ENCODE peak calls at places on chromosome 19, in ten cellular contexts. One of them, this sample, is unnamed.
A peak's percentile ranks its signal among the peaks of the same experiment; 100 is the strongest.

GRCh38 chr19:17541184-17541759 is 14.2 kb upstream of the COLGALT1 start:
- DNase-seq in endothelial cell of umbilical vein: no peak
- DNase-seq in heart right ventricle: no peak
- DNase-seq in CD8-positive, alpha-beta T cell: no peak
- DNase-seq in prostate gland: no peak
- DNase-seq in CD4-positive, alpha-beta T cell: no peak
- DNase-seq in tibial nerve: no peak
- DNase-seq in adrenal gland: no peak
- DNase-seq in heart left ventricle: no peak
- DNase-seq in neuronal stem cell: no peak
- DNase-seq in this sample: no peak

GRCh38 chr19:44974809-44975347 is 19.7 kb downstream of the CLPTM1 start:
- DNase-seq in endothelial cell of umbilical vein: no peak
- DNase-seq in heart right ventricle: no peak
- DNase-seq in CD8-positive, alpha-beta T cell: no peak
- DNase-seq in prostate gland: no peak
- DNase-seq in CD4-positive, alpha-beta T cell: no peak
- DNase-seq in tibial nerve: no peak
- DNase-seq in adrenal gland: no peak
- DNase-seq in heart left ventricle: no peak
- DNase-seq in neuronal stem cell: no peak
- DNase-seq in this sample: no peak

GRCh38 chr19:45356760-45357444 is 13.5 kb downstream of the ERCC2 start:
- DNase-seq in endothelial cell of umbilical vein: no peak
- DNase-seq in heart right ventricle: no peak
- DNase-seq in CD8-positive, alpha-beta T cell: no peak
- DNase-seq in prostate gland: no peak
- DNase-seq in CD4-positive, alpha-beta T cell: no peak
- DNase-seq in tibial nerve: no peak
- DNase-seq in adrenal gland: no peak
- DNase-seq in heart left ventricle: no peak
- DNase-seq in neuronal stem cell: no peak
- DNase-seq in this sample: no peak

GRCh38 chr19:16737909-16738308 is 18.3 kb downstream of the NWD1 start:
- DNase-seq in endothelial cell of umbilical vein: no peak
- DNase-seq in heart right ventricle: no peak
- DNase-seq in CD8-positive, alpha-beta T cell: no peak
- DNase-seq in prostate gland: peak; percentile 59
- DNase-seq in CD4-positive, alpha-beta T cell: no peak
- DNase-seq in tibial nerve: no peak
- DNase-seq in adrenal gland: no peak
- DNase-seq in heart left ventricle: no peak
- DNase-seq in neuronal stem cell: no peak
- DNase-seq in this sample: no peak

GRCh38 chr19:52248256-52248655 is 21.1 kb upstream of the ZNF766 start:
- DNase-seq in endothelial cell of umbilical vein: peak; percentile 46
- DNase-seq in heart right ventricle: peak; percentile 31
- DNase-seq in CD8-positive, alpha-beta T cell: peak; percentile 39
- DNase-seq in prostate gland: peak; percentile 48
- DNase-seq in CD4-positive, alpha-beta T cell: peak; percentile 62
- DNase-seq in tibial nerve: peak; percentile 44
- DNase-seq in adrenal gland: peak; percentile 82
- DNase-seq in heart left ventricle: peak; percentile 55
- DNase-seq in neuronal stem cell: no peak
- DNase-seq in this sample: peak; percentile 39

GRCh38 chr19:51571599-51571998 is 516 bp downstream of the ZNF175 start:
- DNase-seq in endothelial cell of umbilical vein: no peak
- DNase-seq in heart right ventricle: no peak
- DNase-seq in CD8-positive, alpha-beta T cell: no peak
- DNase-seq in prostate gland: no peak
- DNase-seq in CD4-positive, alpha-beta T cell: no peak
- DNase-seq in tibial nerve: no peak
- DNase-seq in adrenal gland: no peak
- DNase-seq in heart left ventricle: no peak
- DNase-seq in neuronal stem cell: no peak
- DNase-seq in this sample: no peak

GRCh38 chr19:35757231-35757748 is 461 bp upstream of the HSPB6 start:
- DNase-seq in endothelial cell of umbilical vein: peak; percentile 62
- DNase-seq in heart right ventricle: peak; percentile 87
- DNase-seq in CD8-positive, alpha-beta T cell: no peak
- DNase-seq in prostate gland: no peak
- DNase-seq in CD4-positive, alpha-beta T cell: no peak
- DNase-seq in tibial nerve: peak; percentile 84
- DNase-seq in adrenal gland: peak; percentile 92
- DNase-seq in heart left ventricle: peak; percentile 97
- DNase-seq in neuronal stem cell: no peak
- DNase-seq in this sample: no peak

GRCh38 chr19:58229255-58229639 is 533 bp downstream of the ZNF544 start:
- DNase-seq in endothelial cell of umbilical vein: peak; percentile 45
- DNase-seq in heart right ventricle: no peak
- DNase-seq in CD8-positive, alpha-beta T cell: no peak
- DNase-seq in prostate gland: no peak
- DNase-seq in CD4-positive, alpha-beta T cell: no peak
- DNase-seq in tibial nerve: no peak
- DNase-seq in adrenal gland: no peak
- DNase-seq in heart left ventricle: no peak
- DNase-seq in neuronal stem cell: no peak
- DNase-seq in this sample: no peak

GRCh38 chr19:873084-874019 is 13.9 kb downstream of the CFD start:
- DNase-seq in endothelial cell of umbilical vein: no peak
- DNase-seq in heart right ventricle: no peak
- DNase-seq in CD8-positive, alpha-beta T cell: peak; percentile 74
- DNase-seq in prostate gland: no peak
- DNase-seq in CD4-positive, alpha-beta T cell: peak; percentile 75
- DNase-seq in tibial nerve: no peak
- DNase-seq in adrenal gland: peak; percentile 72
- DNase-seq in heart left ventricle: no peak
- DNase-seq in neuronal stem cell: no peak
- DNase-seq in this sample: no peak

GRCh38 chr19:3609779-3610719 is 3.4 kb upstream of the TBXA2R start:
- DNase-seq in endothelial cell of umbilical vein: no peak
- DNase-seq in heart right ventricle: peak; percentile 12
- DNase-seq in CD8-positive, alpha-beta T cell: no peak
- DNase-seq in prostate gland: no peak
- DNase-seq in CD4-positive, alpha-beta T cell: no peak
- DNase-seq in tibial nerve: no peak
- DNase-seq in adrenal gland: no peak
- DNase-seq in heart left ventricle: no peak
- DNase-seq in neuronal stem cell: no peak
- DNase-seq in this sample: no peak

GRCh38 chr19:38223119-38223523 is 901 bp downstream of the DPF1 start:
- DNase-seq in endothelial cell of umbilical vein: no peak
- DNase-seq in heart right ventricle: no peak
- DNase-seq in CD8-positive, alpha-beta T cell: no peak
- DNase-seq in prostate gland: no peak
- DNase-seq in CD4-positive, alpha-beta T cell: no peak
- DNase-seq in tibial nerve: no peak
- DNase-seq in adrenal gland: no peak
- DNase-seq in heart left ventricle: no peak
- DNase-seq in neuronal stem cell: no peak
- DNase-seq in this sample: no peak

GRCh38 chr19:38221919-38222828 is 1.8 kb downstream of the DPF1 start:
- DNase-seq in endothelial cell of umbilical vein: no peak
- DNase-seq in heart right ventricle: no peak
- DNase-seq in CD8-positive, alpha-beta T cell: no peak
- DNase-seq in prostate gland: no peak
- DNase-seq in CD4-positive, alpha-beta T cell: no peak
- DNase-seq in tibial nerve: no peak
- DNase-seq in adrenal gland: no peak
- DNase-seq in heart left ventricle: no peak
- DNase-seq in neuronal stem cell: no peak
- DNase-seq in this sample: no peak

GRCh38 chr19:38223617-38224013 is 407 bp downstream of the DPF1 start:
- DNase-seq in endothelial cell of umbilical vein: no peak
- DNase-seq in heart right ventricle: no peak
- DNase-seq in CD8-positive, alpha-beta T cell: no peak
- DNase-seq in prostate gland: no peak
- DNase-seq in CD4-positive, alpha-beta T cell: no peak
- DNase-seq in tibial nerve: no peak
- DNase-seq in adrenal gland: no peak
- DNase-seq in heart left ventricle: no peak
- DNase-seq in neuronal stem cell: no peak
- DNase-seq in this sample: no peak

GRCh38 chr19:38221421-38221820 is 2.6 kb downstream of the DPF1 start:
- DNase-seq in endothelial cell of umbilical vein: no peak
- DNase-seq in heart right ventricle: no peak
- DNase-seq in CD8-positive, alpha-beta T cell: no peak
- DNase-seq in prostate gland: no peak
- DNase-seq in CD4-positive, alpha-beta T cell: no peak
- DNase-seq in tibial nerve: no peak
- DNase-seq in adrenal gland: no peak
- DNase-seq in heart left ventricle: no peak
- DNase-seq in neuronal stem cell: no peak
- DNase-seq in this sample: no peak

GRCh38 chr19:38224014-38224862 is at the start of gene DPF1:
- DNase-seq in endothelial cell of umbilical vein: peak; percentile 61
- DNase-seq in heart right ventricle: peak; percentile 50
- DNase-seq in CD8-positive, alpha-beta T cell: no peak
- DNase-seq in prostate gland: no peak
- DNase-seq in CD4-positive, alpha-beta T cell: no peak
- DNase-seq in tibial nerve: no peak
- DNase-seq in adrenal gland: no peak
- DNase-seq in heart left ventricle: peak; percentile 60
- DNase-seq in neuronal stem cell: peak; percentile 77
- DNase-seq in this sample: no peak
- H3K27me3 ChIP-seq in endothelial cell of umbilical vein: peaks cover 2% of the 10 kb centered on the region
- H3K27me3 ChIP-seq in heart right ventricle: peaks cover 85% of the 10 kb centered on the region
- H3K27me3 ChIP-seq in CD8-positive, alpha-beta T cell: peaks cover 35% of the 10 kb centered on the region
- H3K27me3 ChIP-seq in prostate gland: peaks cover 19% of the 10 kb centered on the region
- H3K27me3 ChIP-seq in CD4-positive, alpha-beta T cell: peaks cover 73% of the 10 kb centered on the region
- H3K27me3 ChIP-seq in tibial nerve: peaks cover 95% of the 10 kb centered on the region
- H3K27me3 ChIP-seq in adrenal gland: peaks cover 57% of the 10 kb centered on the region
- H3K27me3 ChIP-seq in heart left ventricle: peaks cover 67% of the 10 kb centered on the region
- H3K27me3 ChIP-seq in neuronal stem cell: peaks cover 18% of the 10 kb centered on the region
- H3K27me3 ChIP-seq in this sample: no peaks in the 10 kb centered on the region

GRCh38 chr19:40265055-40265762 is 19.9 kb downstream of the AKT2 start:
- DNase-seq in endothelial cell of umbilical vein: no peak
- DNase-seq in heart right ventricle: no peak
- DNase-seq in CD8-positive, alpha-beta T cell: no peak
- DNase-seq in prostate gland: no peak
- DNase-seq in CD4-positive, alpha-beta T cell: no peak
- DNase-seq in tibial nerve: no peak
- DNase-seq in adrenal gland: no peak
- DNase-seq in heart left ventricle: no peak
- DNase-seq in neuronal stem cell: no peak
- DNase-seq in this sample: no peak
- H3K27me3 ChIP-seq in endothelial cell of umbilical vein: no peaks in the 10 kb centered on the region
- H3K27me3 ChIP-seq in heart right ventricle: no peaks in the 10 kb centered on the region
- H3K27me3 ChIP-seq in CD8-positive, alpha-beta T cell: no peaks in the 10 kb centered on the region
- H3K27me3 ChIP-seq in prostate gland: no peaks in the 10 kb centered on the region
- H3K27me3 ChIP-seq in CD4-positive, alpha-beta T cell: no peaks in the 10 kb centered on the region
- H3K27me3 ChIP-seq in tibial nerve: no peaks in the 10 kb centered on the region
- H3K27me3 ChIP-seq in adrenal gland: no peaks in the 10 kb centered on the region
- H3K27me3 ChIP-seq in heart left ventricle: no peaks in the 10 kb centered on the region
- H3K27me3 ChIP-seq in neuronal stem cell: no peaks in the 10 kb centered on the region
- H3K27me3 ChIP-seq in this sample: no peaks in the 10 kb centered on the region

GRCh38 chr19:46492841-46493235 is 2.8 kb downstream of the PNMA8B start:
- DNase-seq in endothelial cell of umbilical vein: no peak
- DNase-seq in heart right ventricle: no peak
- DNase-seq in CD8-positive, alpha-beta T cell: no peak
- DNase-seq in prostate gland: no peak
- DNase-seq in CD4-positive, alpha-beta T cell: no peak
- DNase-seq in tibial nerve: no peak
- DNase-seq in adrenal gland: no peak
- DNase-seq in heart left ventricle: no peak
- DNase-seq in neuronal stem cell: no peak
- DNase-seq in this sample: no peak
- H3K27me3 ChIP-seq in endothelial cell of umbilical vein: peaks cover 77% of the 10 kb centered on the region
- H3K27me3 ChIP-seq in heart right ventricle: peaks cover 82% of the 10 kb centered on the region
- H3K27me3 ChIP-seq in CD8-positive, alpha-beta T cell: peaks cover 44% of the 10 kb centered on the region
- H3K27me3 ChIP-seq in prostate gland: peaks cover 3% of the 10 kb centered on the region
- H3K27me3 ChIP-seq in CD4-positive, alpha-beta T cell: peaks cover 68% of the 10 kb centered on the region
- H3K27me3 ChIP-seq in tibial nerve: peaks cover 75% of the 10 kb centered on the region
- H3K27me3 ChIP-seq in adrenal gland: no peaks in the 10 kb centered on the region
- H3K27me3 ChIP-seq in heart left ventricle: peaks cover 81% of the 10 kb centered on the region
- H3K27me3 ChIP-seq in neuronal stem cell: peaks cover 76% of the 10 kb centered on the region
- H3K27me3 ChIP-seq in this sample: peaks cover 17% of the 10 kb centered on the region

GRCh38 chr19:11478167-11479089 is 2.4 kb downstream of the ELAVL3 start:
- DNase-seq in endothelial cell of umbilical vein: no peak
- DNase-seq in heart right ventricle: no peak
- DNase-seq in CD8-positive, alpha-beta T cell: no peak
- DNase-seq in prostate gland: no peak
- DNase-seq in CD4-positive, alpha-beta T cell: no peak
- DNase-seq in tibial nerve: no peak
- DNase-seq in adrenal gland: no peak
- DNase-seq in heart left ventricle: no peak
- DNase-seq in neuronal stem cell: no peak
- DNase-seq in this sample: no peak

GRCh38 chr19:11480081-11480926 is 542 bp downstream of the ELAVL3 start:
- DNase-seq in endothelial cell of umbilical vein: no peak
- DNase-seq in heart right ventricle: no peak
- DNase-seq in CD8-positive, alpha-beta T cell: no peak
- DNase-seq in prostate gland: no peak
- DNase-seq in CD4-positive, alpha-beta T cell: no peak
- DNase-seq in tibial nerve: no peak
- DNase-seq in adrenal gland: no peak
- DNase-seq in heart left ventricle: no peak
- DNase-seq in neuronal stem cell: no peak
- DNase-seq in this sample: no peak

GRCh38 chr19:11480927-11481776 is at the start of gene ELAVL3:
- DNase-seq in endothelial cell of umbilical vein: no peak
- DNase-seq in heart right ventricle: no peak
- DNase-seq in CD8-positive, alpha-beta T cell: no peak
- DNase-seq in prostate gland: no peak
- DNase-seq in CD4-positive, alpha-beta T cell: no peak
- DNase-seq in tibial nerve: no peak
- DNase-seq in adrenal gland: no peak
- DNase-seq in heart left ventricle: no peak
- DNase-seq in neuronal stem cell: no peak
- DNase-seq in this sample: no peak

GRCh38 chr19:11479470-11480080 is 1.3 kb downstream of the ELAVL3 start:
- DNase-seq in endothelial cell of umbilical vein: no peak
- DNase-seq in heart right ventricle: peak; percentile 38
- DNase-seq in CD8-positive, alpha-beta T cell: no peak
- DNase-seq in prostate gland: no peak
- DNase-seq in CD4-positive, alpha-beta T cell: no peak
- DNase-seq in tibial nerve: no peak
- DNase-seq in adrenal gland: no peak
- DNase-seq in heart left ventricle: no peak
- DNase-seq in neuronal stem cell: peak; percentile 50
- DNase-seq in this sample: no peak

DNA sequence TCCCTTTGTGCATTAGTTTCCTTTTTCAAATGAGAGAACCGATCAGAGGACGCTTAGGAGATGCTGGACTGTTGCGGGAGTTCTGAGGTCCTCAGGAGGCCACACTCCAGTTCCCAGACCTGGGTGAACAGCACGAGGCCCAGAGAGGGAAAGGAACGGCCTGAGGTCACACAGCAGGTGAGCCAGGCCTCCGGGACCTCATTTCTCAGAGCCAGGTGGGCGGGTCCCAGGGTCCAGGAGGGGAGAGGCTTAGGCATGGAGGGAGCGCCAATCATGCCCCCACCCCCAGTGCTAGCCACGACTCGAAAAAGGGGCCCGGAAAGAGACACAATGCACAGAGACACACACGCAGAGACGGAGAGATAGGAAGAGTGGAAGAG is 1.8 kb downstream of the ELAVL3 start:
- DNase-seq in endothelial cell of umbilical vein: no peak
- DNase-seq in heart right ventricle: no peak
- DNase-seq in CD8-positive, alpha-beta T cell: no peak
- DNase-seq in prostate gland: no peak
- DNase-seq in CD4-positive, alpha-beta T cell: no peak
- DNase-seq in tibial nerve: no peak
- DNase-seq in adrenal gland: no peak
- DNase-seq in heart left ventricle: no peak
- DNase-seq in neuronal stem cell: no peak
- DNase-seq in this sample: no peak
- H3K27me3 ChIP-seq in endothelial cell of umbilical vein: peaks cover 25% of the 10 kb centered on the region
- H3K27me3 ChIP-seq in heart right ventricle: peaks cover 63% of the 10 kb centered on the region
- H3K27me3 ChIP-seq in CD8-positive, alpha-beta T cell: peaks cover 18% of the 10 kb centered on the region
- H3K27me3 ChIP-seq in prostate gland: peaks cover 26% of the 10 kb centered on the region
- H3K27me3 ChIP-seq in CD4-positive, alpha-beta T cell: peaks cover 35% of the 10 kb centered on the region
- H3K27me3 ChIP-seq in tibial nerve: peaks cover 50% of the 10 kb centered on the region
- H3K27me3 ChIP-seq in adrenal gland: peaks cover 16% of the 10 kb centered on the region
- H3K27me3 ChIP-seq in heart left ventricle: peaks cover 35% of the 10 kb centered on the region
- H3K27me3 ChIP-seq in neuronal stem cell: peaks cover 41% of the 10 kb centered on the region
- H3K27me3 ChIP-seq in this sample: peaks cover 6% of the 10 kb centered on the region